ENCODE peak calls at places on chromosome 3, in five cellular contexts. L, X, O, A and R are unnamed samples.

GRCh38 chr3:96619475-96619874 is 194.9 kb upstream of the EPHA6 start:
- DNase-seq in L (no peak), O (no peak), X (no peak), A (no peak), R (no peak)

GRCh38 chr3:10522646-10523303 is 17.4 kb upstream of the ATP2B2 start:
- DNase-seq in L (no peak), O (no peak), A (no peak), X (no peak), R (no peak)

GRCh38 chr3:98901032-98901464 is 447 bp downstream of the DCBLD2 start:
- DNase-seq in A (no peak), O (peak; percentile 55), L (peak; percentile 32), X (no peak), R (no peak)

GRCh38 chr3:130354430-130354829 is 9.0 kb downstream of the COL6A5 start:
- DNase-seq in O (no peak), L (no peak), A (no peak), X (no peak), R (no peak)

GRCh38 chr3:34683851-34684250 is 885.4 kb downstream of the PDCD6IP start:
- DNase-seq in L (peak; percentile 22), O (peak; percentile 85), X (no peak), A (no peak), R (peak; percentile 2)

GRCh38 chr3:175102161-175102560 is 243.0 kb downstream of the NAALADL2 start:
- DNase-seq in L (no peak), O (no peak), X (no peak), A (no peak), R (no peak)

GRCh38 chr3:178966299-178967183 is 105.1 kb downstream of the ZMAT3 start:
- DNase-seq in X (no peak), L (peak; percentile 3), A (no peak), O (no peak), R (peak; percentile 10)

GRCh38 chr3:134430950-134431445 is 54.8 kb downstream of the ANAPC13 start:
- DNase-seq in X (no peak), O (no peak), L (no peak), A (no peak), R (no peak)

GRCh38 chr3:14631101-14631497 is 20.5 kb upstream of the CCDC174 start:
- DNase-seq in L (no peak), O (no peak), X (no peak), A (no peak), R (no peak)

GRCh38 chr3:57224856-57225255 is 2.7 kb upstream of the APPL1 start:
- DNase-seq in A (no peak), X (no peak), L (no peak), O (no peak), R (no peak)

GRCh38 chr3:181569356-181569940 is 142.3 kb upstream of the SOX2 start:
- DNase-seq in O (no peak), A (no peak), L (no peak), X (no peak), R (no peak)

GRCh38 chr3:160115387-160115786 is 109.8 kb upstream of the C3orf80 start:
- DNase-seq in O (no peak), A (no peak), L (no peak), X (no peak), R (no peak)

GRCh38 chr3:14353486-14353885 is 48.9 kb upstream of the SLC6A6 start:
- DNase-seq in X (no peak), O (no peak), A (no peak), L (no peak), R (no peak)

GRCh38 chr3:113532698-113533533 is 561 bp downstream of the SIDT1 start:
- DNase-seq in X (peak; percentile 75), L (no peak), O (peak; percentile 53), A (peak; percentile 30), R (no peak)

GRCh38 chr3:164460851-164461250 is 617.4 kb downstream of the SI start:
- DNase-seq in X (no peak), O (no peak), L (no peak), A (no peak), R (no peak)

GRCh38 chr3:188972313-188972712 is 199.5 kb upstream of the TPRG1 start:
- DNase-seq in O (no peak), L (no peak), A (no peak), X (no peak), R (no peak)

GRCh38 chr3:64740232-64740631 is 52.4 kb upstream of the ADAMTS9 start:
- DNase-seq in O (no peak), A (no peak), X (no peak), L (peak; percentile 12), R (no peak)

GRCh38 chr3:113910966-113911365 is 36.8 kb upstream of the ZDHHC23 start:
- DNase-seq in L (no peak), A (no peak), O (no peak), X (no peak), R (no peak)

GRCh38 chr3:108100906-108101305 is 10.1 kb upstream of the CD47 start:
- DNase-seq in O (no peak), A (no peak), L (no peak), X (no peak), R (no peak)

GRCh38 chr3:100103558-100104441 is 10.5 kb downstream of the FILIP1L start:
- DNase-seq in O (no peak), A (no peak), X (no peak), L (peak; percentile 20), R (no peak)